ENCODE peak calls at places on chromosomes 2 and 18, in five cellular contexts. T is H1, I is cardiac muscle cell, Y is GM23248, O is psoas muscle. M is an unnamed sample.

GRCh38 chr2:111244864-111245263 is 124.2 kb downstream of the BCL2L11 start:
- DNase-seq in I (no peak), Y (no peak), T (no peak), O (no peak), M (no peak)

GRCh38 chr2:74092236-74092635 is 55.5 kb downstream of the BOLA3 start:
- DNase-seq in T (peak; percentile 17), O (no peak), Y (no peak), I (no peak), M (no peak)

GRCh38 chr2:238945433-238946150 is 97.7 kb downstream of the TWIST2 start:
- DNase-seq in O (peak; percentile 75), Y (peak; percentile 83), I (peak; percentile 79), T (peak; percentile 79), M (peak; percentile 50)

GRCh38 chr2:68548396-68548795 is 81.0 kb downstream of the APLF start:
- DNase-seq in O (no peak), I (peak; percentile 44), Y (peak; percentile 4), T (no peak), M (no peak)

GRCh38 chr18:50649821-50650220 is 89.9 kb downstream of the MAPK4 start:
- DNase-seq in O (peak; percentile 60), T (no peak), I (peak; percentile 96), Y (peak; percentile 22), M (peak; percentile 82)

GRCh38 chr2:218465987-218466633 is 47.2 kb downstream of the VIL1 start:
- DNase-seq in Y (peak; percentile 47), O (no peak), I (peak; percentile 56), T (no peak), M (no peak)

GRCh38 chr2:69779258-69779989 is 37.5 kb downstream of the ANXA4 start:
- DNase-seq in O (no peak), T (no peak), I (no peak), Y (peak; percentile 37), M (no peak)

GRCh38 chr2:64823794-64824193 is 165.4 kb upstream of the SLC1A4 start:
- DNase-seq in O (no peak), T (no peak), I (no peak), Y (no peak), M (no peak)

GRCh38 chr2:102606353-102606752 is 13.0 kb upstream of the SLC9A2 start:
- DNase-seq in O (no peak), T (no peak), I (no peak), Y (peak; percentile 46), M (no peak)

GRCh38 chr2:75021672-75022071 is 63.2 kb downstream of the POLE4 start:
- DNase-seq in O (no peak), I (peak; percentile 95), T (no peak), Y (peak; percentile 55), M (no peak)

GRCh38 chr2:121648206-121648605 is 1.1 kb downstream of the CLASP1 start:
- DNase-seq in T (no peak), Y (peak; percentile 60), O (no peak), I (peak; percentile 41), M (no peak)

GRCh38 chr2:65096948-65097347 is 33.0 kb downstream of the RAB1A start:
- DNase-seq in T (no peak), I (no peak), O (no peak), Y (peak; percentile 67), M (no peak)

GRCh38 chr2:200615247-200615646 is 29.4 kb downstream of the AOX1 start:
- DNase-seq in O (no peak), Y (peak; percentile 80), T (no peak), I (peak; percentile 79), M (peak; percentile 40)

GRCh38 chr18:3151379-3152264 is 68.1 kb downstream of the MYOM1 start:
- DNase-seq in Y (peak; percentile 62), I (peak; percentile 57), T (no peak), O (no peak), M (no peak)

GRCh38 chr18:23943903-23944624 is 70.5 kb upstream of the TTC39C start:
- DNase-seq in Y (peak; percentile 59), O (no peak), I (peak; percentile 64), T (no peak), M (no peak)

GRCh38 chr2:187679454-187679853 is 125.2 kb upstream of the TFPI start:
- DNase-seq in Y (peak; percentile 2), T (no peak), I (no peak), O (no peak), M (no peak)

GRCh38 chr2:173086518-173087213 is 11.0 kb downstream of the MAP3K20 start:
- DNase-seq in T (no peak), O (no peak), Y (peak; percentile 69), I (no peak), M (peak; percentile 57)

GRCh38 chr2:66488946-66489345 is 54.0 kb downstream of the MEIS1 start:
- DNase-seq in Y (no peak), I (no peak), T (no peak), O (no peak), M (no peak)

GRCh38 chr2:230564805-230565779 is 147.6 kb upstream of the CAB39 start:
- DNase-seq in Y (peak; percentile 34), I (peak; percentile 61), O (no peak), T (no peak), M (peak; percentile 45)

DNA sequence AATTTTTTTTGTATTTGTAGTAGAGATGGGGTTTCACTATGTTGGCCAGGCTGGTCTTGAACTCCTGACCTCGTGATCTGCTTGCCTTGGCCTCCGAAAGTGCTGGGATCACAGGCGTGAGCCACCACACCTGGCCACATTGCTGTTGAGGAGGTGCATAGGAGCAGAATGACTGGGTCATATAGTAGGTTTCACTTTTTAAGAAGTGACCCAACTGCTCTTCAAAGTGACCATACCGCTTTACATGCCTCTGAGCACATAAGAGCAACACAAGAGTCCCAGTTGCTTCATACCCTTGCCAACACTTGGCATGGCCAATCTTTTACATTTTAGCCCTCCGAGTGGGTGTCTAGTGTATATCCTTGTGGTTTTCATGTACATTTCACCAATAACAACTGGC is 28.9 kb downstream of the RRM2 start:
- DNase-seq in Y (no peak), O (no peak), I (no peak), T (no peak), M (no peak)
- H3K27me3 ChIP-seq in Y (no peaks in the 10 kb centered on the region), O (no peaks in the 10 kb centered on the region), I (no peaks in the 10 kb centered on the region), T (no peaks in the 10 kb centered on the region), M (no peaks in the 10 kb centered on the region)

GRCh38 chr2:190254451-190254850 is 65.2 kb downstream of the HIBCH start:
- DNase-seq in T (no peak), Y (no peak), I (no peak), O (no peak), M (no peak)
- H3K36me3 ChIP-seq in T (no peaks in the 10 kb centered on the region), Y (peaks cover 27% of the 10 kb centered on the region), I (peaks cover 4% of the 10 kb centered on the region), O (no peaks in the 10 kb centered on the region), M (peaks cover 28% of the 10 kb centered on the region)

GRCh38 chr2:24898122-24899109 is 21.6 kb downstream of the ADCY3 start:
- DNase-seq in O (no peak), Y (no peak), T (no peak), I (no peak), M (no peak)

GRCh38 chr2:24894750-24895149 is 25.3 kb downstream of the ADCY3 start:
- DNase-seq in T (no peak), Y (peak; percentile 27), I (no peak), O (no peak), M (no peak)

GRCh38 chr2:24892928-24893327 is 27.1 kb downstream of the ADCY3 start:
- DNase-seq in Y (peak; percentile 42), I (peak; percentile 65), T (no peak), O (no peak), M (no peak)

GRCh38 chr2:24891201-24891600 is 28.8 kb downstream of the ADCY3 start:
- DNase-seq in O (no peak), Y (no peak), T (no peak), I (no peak), M (no peak)

GRCh38 chr2:24893934-24894333 is 26.1 kb downstream of the ADCY3 start:
- DNase-seq in O (no peak), T (no peak), I (no peak), Y (peak; percentile 31), M (no peak)
- H3K9me3 ChIP-seq in O (peaks cover 21% of the 10 kb centered on the region), T (peaks cover 13% of the 10 kb centered on the region), I (no peaks in the 10 kb centered on the region), Y (no peaks in the 10 kb centered on the region), M (peaks cover 19% of the 10 kb centered on the region)

GRCh38 chr18:376307-376706 is 108.5 kb upstream of the THOC1 start:
- DNase-seq in O (no peak), I (peak; percentile 57), Y (no peak), T (no peak), M (peak; percentile 61)

GRCh38 chr18:370753-371615 is 103.1 kb upstream of the THOC1 start:
- DNase-seq in Y (no peak), I (no peak), T (no peak), O (no peak), M (no peak)

GRCh38 chr18:374735-375168 is 106.9 kb upstream of the THOC1 start:
- DNase-seq in I (peak; percentile 24), Y (peak; percentile 13), T (no peak), O (peak; percentile 52), M (no peak)

GRCh38 chr18:369224-370010 is 101.6 kb upstream of the THOC1 start:
- DNase-seq in I (no peak), O (no peak), Y (peak; percentile 74), T (no peak), M (no peak)

DNA sequence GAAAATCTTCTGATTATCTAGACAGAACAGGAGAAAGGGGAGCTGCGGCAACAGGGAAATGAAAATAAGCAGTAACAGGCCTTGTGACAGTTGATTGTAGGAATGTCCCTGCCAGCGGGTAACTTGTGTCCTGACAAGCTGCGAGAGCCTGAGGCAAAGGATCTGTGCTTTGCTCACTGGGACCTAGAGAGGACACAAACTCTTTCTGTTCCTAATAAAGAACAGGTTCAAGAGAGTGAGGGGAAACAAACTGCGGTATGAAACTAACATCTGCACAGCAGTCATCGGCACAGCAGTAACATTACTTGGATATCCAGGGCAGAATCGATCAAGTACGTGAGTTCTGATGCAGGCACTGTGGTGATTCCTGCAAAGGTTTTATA is 103.8 kb upstream of the THOC1 start:
- DNase-seq in I (no peak), Y (no peak), O (no peak), T (no peak), M (no peak)
- H3K27me3 ChIP-seq in I (no peaks in the 10 kb centered on the region), Y (no peaks in the 10 kb centered on the region), O (no peaks in the 10 kb centered on the region), T (no peaks in the 10 kb centered on the region), M (no peaks in the 10 kb centered on the region)